ENCODE peak calls at places on chromosomes 5 and 9, in seven cellular contexts. K is EH, R is endothelial cell, Z is NCI-H1092 treated with DMSO at 0.1 percent for 48 hours, G is head of caudate nucleus, O is stomach, Q is anterior cingulate cortex. S is an unnamed sample.

GRCh38 chr9:89309608-89310485 is 1.1 kb upstream of the CKS2 start:
- DNase-seq in K (no peak), R (no peak), Z (no peak), G (no peak), O (no peak), Q (no peak), S (no peak)

GRCh38 chr9:94525396-94526035 is 29.4 kb upstream of the PCAT7 start:
- DNase-seq in K (no peak), R (no peak), Z (no peak), G (no peak), O (no peak), Q (no peak), S (no peak)

GRCh38 chr9:16540996-16541668 is 329.3 kb downstream of the BNC2 start:
- DNase-seq in K (peak; percentile 28), R (no peak), Z (no peak), G (no peak), O (no peak), Q (no peak), S (no peak)

GRCh38 chr5:88092938-88093635 is 175.6 kb downstream of the TMEM161B start:
- DNase-seq in K (no peak), R (no peak), Z (no peak), G (no peak), O (no peak), Q (peak; percentile 18), S (no peak)

GRCh38 chr5:124457101-124457500 is 289.3 kb downstream of the ZNF608 start:
- DNase-seq in K (no peak), R (no peak), Z (peak; percentile 35), G (no peak), O (no peak), Q (no peak), S (no peak)

GRCh38 chr9:2274762-2275161 is 259.6 kb downstream of the SMARCA2 start:
- DNase-seq in K (no peak), R (no peak), Z (no peak), G (no peak), O (no peak), Q (no peak), S (no peak)

GRCh38 chr9:132247942-132248341 is 86.1 kb downstream of the NTNG2 start:
- DNase-seq in K (no peak), R (no peak), Z (no peak), G (no peak), O (no peak), Q (no peak), S (no peak)

GRCh38 chr5:42807722-42808447 is 3.8 kb downstream of the SELENOP start:
- DNase-seq in K (no peak), R (no peak), Z (no peak), G (peak; percentile 25), O (no peak), Q (no peak), S (no peak)

GRCh38 chr5:122236270-122236669 is 75.8 kb upstream of the SNCAIP start:
- DNase-seq in K (peak; percentile 31), R (no peak), Z (no peak), G (no peak), O (no peak), Q (no peak), S (no peak)

GRCh38 chr9:38370231-38370630 is 22.3 kb upstream of the ALDH1B1 start:
- DNase-seq in K (no peak), R (no peak), Z (no peak), G (no peak), O (no peak), Q (no peak), S (no peak)

GRCh38 chr9:131517761-131518190 is 13.3 kb downstream of the UCK1 start:
- DNase-seq in K (no peak), R (no peak), Z (no peak), G (peak; percentile 41), O (no peak), Q (peak; percentile 43), S (no peak)

GRCh38 chr9:69548676-69549075 is 123.5 kb downstream of the APBA1 start:
- DNase-seq in K (no peak), R (no peak), Z (no peak), G (peak; percentile 19), O (no peak), Q (peak; percentile 31), S (no peak)

GRCh38 chr9:134491436-134491835 is 150.2 kb upstream of the COL5A1 start:
- DNase-seq in K (no peak), R (no peak), Z (no peak), G (no peak), O (no peak), Q (no peak), S (no peak)

GRCh38 chr9:134381671-134382505 is 55.6 kb downstream of the RXRA start:
- DNase-seq in K (no peak), R (peak; percentile 27), Z (no peak), G (no peak), O (no peak), Q (no peak), S (no peak)

S was measured in HEK293T.